ENCODE peak calls at places on chromosomes 12 and 14, in seven cellular contexts. F, A, L, T, G, C and V are unnamed samples.

GRCh38 chr12:4383304-4383865 is 3.9 kb upstream of the FGF23 start:
- DNase-seq in L (no peak), C (no peak), G (no peak), F (no peak), A (no peak), T (peak; percentile 63), V (no peak)

GRCh38 chr14:83006071-83006670 is 1472.5 kb upstream of the SEL1L start:
- DNase-seq in F (no peak), T (no peak), G (no peak), C (peak; percentile 30), L (no peak), A (no peak), V (no peak)

GRCh38 chr14:102088012-102088792 is 1.4 kb upstream of the HSP90AA1 start:
- DNase-seq in C (peak; percentile 51), L (peak; percentile 42), T (peak; percentile 48), F (peak; percentile 56), G (no peak), A (peak; percentile 53), V (peak; percentile 54)

GRCh38 chr14:24080888-24081738 is 9.8 kb downstream of the CPNE6 start:
- DNase-seq in C (peak; percentile 73), T (peak; percentile 78), L (peak; percentile 43), F (peak; percentile 7), A (peak; percentile 56), G (no peak), V (peak; percentile 24)

GRCh38 chr12:32005496-32006125 is 46.4 kb downstream of the RESF1 start:
- DNase-seq in F (peak; percentile 65), C (no peak), T (no peak), G (no peak), L (no peak), A (no peak), V (peak; percentile 17)

GRCh38 chr14:94370524-94370910 is 17.9 kb downstream of the SERPINA1 start:
- DNase-seq in A (no peak), G (no peak), L (no peak), T (no peak), C (no peak), F (no peak), V (no peak)

GRCh38 chr14:95903616-95904107 is 27.0 kb downstream of the TUNAR start:
- DNase-seq in T (no peak), F (no peak), L (no peak), C (no peak), G (no peak), A (no peak), V (no peak)

GRCh38 chr12:112537710-112538396 is 119.1 kb downstream of the PTPN11 start:
- DNase-seq in L (peak; percentile 8), T (peak; percentile 29), F (no peak), C (peak; percentile 61), A (peak; percentile 27), G (no peak), V (peak; percentile 12)

GRCh38 chr14:54465654-54466053 is 23.1 kb downstream of the GMFB start:
- DNase-seq in G (no peak), F (no peak), A (no peak), L (no peak), T (no peak), C (no peak), V (no peak)

GRCh38 chr12:69070319-69071090 is 137.5 kb upstream of the CPM start:
- DNase-seq in L (peak; percentile 50), C (peak; percentile 68), G (peak; percentile 37), A (peak; percentile 88), T (peak; percentile 78), F (peak; percentile 80), V (peak; percentile 84)

GRCh38 chr12:128111951-128112350 is 155.0 kb upstream of the TMEM132C start:
- DNase-seq in T (peak; percentile 16), C (no peak), L (no peak), F (no peak), G (no peak), A (no peak), V (no peak)

GRCh38 chr14:52354257-52354656 is 40.1 kb downstream of the PTGER2 start:
- DNase-seq in C (no peak), F (no peak), T (no peak), L (no peak), G (no peak), A (peak; percentile 59), V (no peak)

GRCh38 chr14:59534361-59534987 is 42.1 kb downstream of the CCDC175 start:
- DNase-seq in A (peak; percentile 13), G (no peak), T (no peak), C (no peak), L (no peak), F (no peak), V (peak; percentile 50)

GRCh38 chr12:53991077-53991460 is 6.1 kb downstream of the HOXC10 start:
- DNase-seq in F (no peak), L (peak; percentile 64), G (no peak), C (no peak), T (no peak), A (peak; percentile 53), V (no peak)

GRCh38 chr12:53992377-53992776 is 7.4 kb downstream of the HOXC10 start:
- DNase-seq in C (no peak), F (no peak), L (no peak), A (no peak), G (no peak), T (no peak), V (no peak)

GRCh38 chr12:53989227-53990113 is 4.5 kb downstream of the HOXC10 start:
- DNase-seq in C (no peak), T (peak; percentile 71), A (peak; percentile 78), G (no peak), L (peak; percentile 57), F (peak; percentile 16), V (peak; percentile 66)

GRCh38 chr12:53988519-53989226 is 3.7 kb downstream of the HOXC10 start:
- DNase-seq in G (no peak), T (no peak), A (no peak), L (no peak), C (no peak), F (no peak), V (no peak)

DNA sequence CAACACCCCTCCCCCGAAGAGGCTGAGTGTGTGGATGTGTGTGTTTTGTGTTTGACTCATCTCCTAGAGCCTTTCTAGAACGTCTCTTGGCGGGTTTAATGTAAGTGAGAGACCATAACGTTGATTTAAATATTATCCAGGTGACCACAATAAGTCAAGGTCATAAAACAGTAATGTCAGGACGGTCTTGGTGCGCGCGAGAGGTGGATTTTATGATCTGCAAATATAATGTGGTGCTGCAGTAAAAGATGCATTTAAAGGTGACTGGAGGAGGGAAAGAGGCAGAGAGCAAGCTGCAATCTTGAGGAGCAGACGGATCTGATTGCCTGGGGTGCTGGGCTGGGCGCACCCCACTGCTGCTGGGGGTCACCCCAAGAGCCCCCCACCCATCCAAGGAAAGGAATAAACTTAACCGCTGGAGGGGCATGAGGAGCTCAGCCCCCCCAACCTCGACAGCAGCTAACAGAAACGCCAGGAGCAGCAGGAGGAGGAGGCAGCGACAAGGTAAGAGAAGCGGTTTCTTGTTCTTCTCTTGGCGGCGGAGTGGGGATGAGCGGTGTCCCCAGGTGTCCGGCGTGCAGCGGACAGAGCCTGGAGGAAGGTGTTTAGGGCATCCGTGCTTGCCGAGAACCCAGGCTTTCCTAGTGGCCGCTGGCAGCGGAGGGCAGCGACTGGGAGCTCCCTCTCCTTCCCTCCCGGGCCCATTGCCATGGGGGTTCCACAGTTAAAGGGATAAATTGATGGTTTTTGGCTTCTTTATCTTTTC is 5.5 kb downstream of the HOXC10 start:
- DNase-seq in A (no peak), T (no peak), L (no peak), C (no peak), F (no peak), G (no peak), V (no peak)
- H3K4me3 ChIP-seq in A (no peak overlapping the region), T (no peak overlapping the region), L (no peak overlapping the region), C (no peak overlapping the region), F (no peak overlapping the region), G (peak overlapping the region; percentile 25), V (no peak overlapping the region)

DNA sequence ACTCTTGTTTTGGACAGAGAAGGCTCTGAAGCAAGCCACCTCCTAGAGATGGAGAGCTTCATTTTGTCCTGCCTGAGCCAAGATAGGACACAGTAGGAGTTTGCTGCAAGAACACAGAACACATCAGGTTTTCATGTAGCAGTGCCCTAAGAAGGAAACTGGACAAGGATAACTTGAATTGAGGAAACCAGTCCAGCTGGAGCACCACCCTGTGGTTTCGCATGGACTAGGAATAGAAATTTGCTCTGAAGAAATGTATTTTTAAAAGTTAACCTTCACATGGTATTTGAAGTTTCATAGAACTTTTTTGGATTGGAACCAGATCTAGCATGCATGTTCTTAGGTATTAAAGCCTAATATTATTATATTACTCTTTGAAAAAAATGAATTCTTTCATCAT is 68.8 kb downstream of the RERG start:
- DNase-seq in C (no peak), F (peak; percentile 40), A (peak; percentile 49), L (no peak), T (no peak), G (no peak), V (peak; percentile 56)
- TF ChIP-seq CTCF in C (no peak), F (no peak), A (no peak), L (peak; percentile 10), T (peak; percentile 17), G (peak; percentile 28), V (peak; percentile 60)

DNA sequence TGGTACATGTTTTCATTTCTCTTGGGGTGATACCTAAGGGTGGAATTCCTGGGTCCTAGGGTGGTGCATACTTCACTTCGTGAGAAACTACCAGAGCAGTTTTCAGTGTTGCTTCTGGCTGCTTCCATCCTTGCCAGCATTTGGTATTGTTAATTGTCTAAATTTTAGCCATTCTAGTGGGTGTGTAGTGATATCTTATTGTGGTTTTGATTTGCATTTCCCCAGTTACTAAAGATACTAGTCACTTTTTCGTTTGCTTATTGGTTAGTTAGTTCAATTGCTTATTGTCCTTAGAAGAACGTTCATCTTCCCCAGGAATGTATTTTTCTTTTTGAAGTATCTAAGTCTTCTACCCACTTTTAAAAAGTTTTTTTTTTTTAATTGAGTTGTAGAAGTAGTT is 80.2 kb downstream of the ERC1 start:
- DNase-seq in T (no peak), F (no peak), G (no peak), L (no peak), C (no peak), A (no peak), V (no peak)
- H3K4me3 ChIP-seq in T (no peak overlapping the region), F (no peak overlapping the region), G (no peak overlapping the region), L (no peak overlapping the region), C (no peak overlapping the region), A (no peak overlapping the region), V (no peak overlapping the region)

DNA sequence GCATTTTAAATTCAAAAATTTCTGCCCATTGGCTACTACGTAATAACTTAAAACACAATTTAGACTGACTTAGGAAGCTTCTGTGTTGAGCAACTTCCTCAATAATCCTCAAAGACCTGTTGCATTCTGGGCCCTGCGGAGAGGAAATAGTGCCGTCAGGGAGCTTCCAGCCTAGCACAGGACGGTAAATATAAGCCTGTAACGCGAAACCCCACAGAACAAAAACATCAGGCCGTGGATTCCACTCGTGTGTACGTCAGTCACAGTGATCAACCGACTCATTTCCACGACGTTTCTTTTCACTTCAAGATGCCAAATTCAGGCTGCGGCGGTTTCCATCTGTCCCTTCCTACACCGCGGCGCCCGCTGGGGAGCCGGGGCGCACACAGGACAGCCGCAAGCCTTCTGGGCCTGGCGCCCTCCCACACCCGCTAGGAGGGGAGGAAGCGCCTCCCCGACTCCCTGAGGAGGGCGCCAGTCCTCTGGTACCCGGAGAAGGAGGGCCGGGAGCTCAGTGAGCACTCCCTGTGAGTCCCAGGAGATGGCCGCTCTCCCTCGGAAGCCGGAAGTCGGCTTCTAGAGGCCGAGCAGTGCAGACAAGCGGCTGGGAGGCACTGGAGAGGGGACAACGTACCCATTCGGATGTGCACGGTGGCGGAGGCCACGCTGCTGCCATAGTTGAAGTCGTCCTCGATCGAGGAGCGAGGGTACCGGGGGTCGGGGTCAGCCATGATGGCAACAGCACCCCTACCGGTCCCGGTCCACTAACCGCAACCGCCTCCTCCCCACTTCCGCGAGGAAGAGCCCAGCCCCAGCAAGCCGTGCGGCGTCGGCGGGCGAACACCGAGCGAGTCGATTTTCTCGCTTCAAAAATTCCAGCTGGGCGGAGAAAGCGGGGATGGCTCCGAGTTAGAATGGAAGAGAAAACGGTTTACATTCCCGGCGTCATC is at the start of gene TMBIM4:
- DNase-seq in F (peak; percentile 92), T (peak; percentile 93), L (peak; percentile 92), A (peak; percentile 96), G (peak; percentile 77), C (peak; percentile 88), V (peak; percentile 97)
- TF ChIP-seq CTCF in F (peak; percentile 63), T (peak; percentile 49), L (peak; percentile 28), A (peak; percentile 42), G (peak; percentile 55), C (no peak), V (peak; percentile 53)

GRCh38 chr12:89348894-89349669 is 3.2 kb downstream of the DUSP6 start:
- DNase-seq in T (peak; percentile 30), F (peak; percentile 32), L (peak; percentile 28), C (no peak), A (peak; percentile 34), G (no peak), V (peak; percentile 28)
- H3K4me3 ChIP-seq in T (peak overlapping the region; percentile 68), F (peak overlapping the region; percentile 97), L (peak overlapping the region; percentile 85), C (peak overlapping the region; percentile 42), A (peak overlapping the region; percentile 85), G (peak overlapping the region; percentile 69), V (peak overlapping the region; percentile 94)